ENCODE peak calls at places on chromosome 6, in five cellular contexts. Q is lung, K is heart right ventricle, L is endothelial cell, H is tibial artery. A is an unnamed sample.

GRCh38 chr6:162706236-162706635 is 21.3 kb downstream of the PRKN start:
- DNase-seq in L (no peak), Q (no peak), H (peak; percentile 57), K (peak; percentile 87), A (no peak)

GRCh38 chr6:82013561-82014275 is 233.8 kb downstream of the IBTK start:
- DNase-seq in Q (no peak), L (no peak), K (peak; percentile 20), H (no peak), A (no peak)

GRCh38 chr6:121485359-121485809 is 49.9 kb downstream of the GJA1 start:
- DNase-seq in H (no peak), Q (no peak), L (no peak), K (no peak), A (no peak)

GRCh38 chr6:170284866-170285469 is 5.9 kb downstream of the DLL1 start:
- DNase-seq in L (no peak), Q (no peak), K (no peak), H (no peak), A (no peak)

GRCh38 chr6:125197795-125198269 is 44.3 kb downstream of the TPD52L1 start:
- DNase-seq in H (peak; percentile 77), L (peak; percentile 13), Q (peak; percentile 81), K (peak; percentile 71), A (no peak)

GRCh38 chr6:108260126-108260808 is 573 bp downstream of the SNX3 start:
- DNase-seq in H (peak; percentile 43), K (peak; percentile 32), L (no peak), Q (no peak), A (peak; percentile 72)

GRCh38 chr6:27468334-27468733 is 4.6 kb downstream of the ZNF184 start:
- DNase-seq in Q (no peak), L (no peak), K (no peak), H (no peak), A (no peak)

GRCh38 chr6:15017251-15017650 is 228.6 kb upstream of the JARID2 start:
- DNase-seq in L (no peak), H (no peak), K (peak; percentile 36), Q (no peak), A (peak; percentile 21)

GRCh38 chr6:159038914-159039884 is 5.6 kb downstream of the TAGAP start:
- DNase-seq in H (no peak), Q (no peak), L (no peak), K (no peak), A (peak; percentile 91)

GRCh38 chr6:128463942-128464341 is 56.5 kb downstream of the PTPRK start:
- DNase-seq in Q (no peak), K (no peak), H (no peak), L (no peak), A (no peak)

GRCh38 chr6:157760589-157761330 is 62.3 kb upstream of the SNX9 start:
- DNase-seq in L (no peak), K (no peak), H (no peak), Q (no peak), A (no peak)

GRCh38 chr6:12403201-12403826 is 113.2 kb downstream of the EDN1 start:
- DNase-seq in K (no peak), H (no peak), Q (no peak), L (no peak), A (no peak)

GRCh38 chr6:115544765-115545409 is 515.8 kb downstream of the FRK start:
- DNase-seq in K (no peak), Q (no peak), H (no peak), L (no peak), A (no peak)

GRCh38 chr6:119620846-119621570 is 271.4 kb upstream of the MAN1A1 start:
- DNase-seq in Q (no peak), H (no peak), L (no peak), K (no peak), A (no peak)

GRCh38 chr6:42502127-42502526 is 50.4 kb upstream of the TRERF1 start:
- DNase-seq in K (no peak), H (no peak), Q (no peak), L (no peak), A (no peak)

DNA sequence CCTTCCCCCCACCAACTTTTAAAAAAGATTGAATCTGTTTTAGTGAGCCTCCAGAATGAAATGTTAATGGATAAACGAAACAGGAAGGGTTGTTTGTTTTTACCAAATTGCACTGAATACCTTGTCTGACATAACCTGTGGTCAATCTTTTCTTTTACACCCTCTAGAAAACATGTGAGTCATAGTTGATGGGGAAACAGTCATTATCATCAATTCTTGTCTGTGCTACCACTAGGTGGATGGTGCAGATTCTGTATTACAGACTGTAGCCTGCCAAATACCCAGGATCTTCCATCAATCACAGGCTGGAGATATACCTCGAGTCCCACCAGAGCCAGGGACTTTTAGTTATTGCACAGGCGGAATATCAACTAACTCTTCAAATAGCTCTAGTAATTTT is 29.5 kb upstream of the PKIB start:
- DNase-seq in K (no peak), L (no peak), Q (no peak), H (no peak), A (no peak)
- TF ChIP-seq CTCF in K (no peak), L (no peak), Q (no peak), H (no peak), A (no peak)

DNA sequence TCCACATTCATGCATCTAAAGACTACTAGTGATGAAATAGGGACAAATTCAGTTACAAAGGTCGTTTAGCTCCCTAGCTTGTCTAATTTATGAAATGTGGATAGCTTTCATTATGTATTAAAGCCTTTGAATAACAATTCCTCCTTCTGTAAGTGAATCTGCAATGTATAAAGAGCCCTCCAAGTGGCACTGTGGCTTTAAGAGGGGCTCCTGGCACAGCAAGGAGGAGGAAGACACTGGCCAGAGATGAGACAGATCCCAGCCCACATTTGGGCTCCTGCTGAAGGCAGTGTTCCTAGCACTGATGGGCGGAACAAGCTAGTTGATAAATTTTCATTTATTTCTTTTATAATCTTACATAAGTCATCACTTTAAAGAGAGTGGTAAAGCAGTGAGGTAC is 17.6 kb upstream of the FUCA2 start:
- DNase-seq in H (no peak), K (no peak), L (no peak), Q (no peak), A (peak; percentile 17)
- TF ChIP-seq CTCF in H (no peak), K (no peak), L (no peak), Q (no peak), A (no peak)

GRCh38 chr6:62283828-62284411 is 2.1 kb downstream of the KHDRBS2 start:
- DNase-seq in H (no peak), K (peak; percentile 4), L (peak; percentile 36), Q (no peak), A (peak; percentile 31)
- TF ChIP-seq CTCF in H (peak; percentile 30), K (peak; percentile 35), L (peak; percentile 78), Q (peak; percentile 24), A (peak; percentile 40)

GRCh38 chr6:31074406-31074805 is 38.0 kb downstream of the C6orf15 start:
- DNase-seq in K (no peak), Q (no peak), L (no peak), H (no peak), A (no peak)

GRCh38 chr6:31067881-31068737 is 44.3 kb downstream of the C6orf15 start:
- DNase-seq in K (no peak), Q (no peak), H (no peak), L (no peak), A (no peak)

GRCh38 chr6:31075528-31075927 is 36.8 kb downstream of the C6orf15 start:
- DNase-seq in Q (no peak), K (no peak), L (no peak), H (no peak), A (no peak)

GRCh38 chr6:31068738-31069340 is 43.5 kb downstream of the C6orf15 start:
- DNase-seq in K (peak; percentile 81), Q (peak; percentile 81), H (peak; percentile 80), L (peak; percentile 68), A (peak; percentile 83)

GRCh38 chr6:31070711-31071197 is 41.6 kb downstream of the C6orf15 start:
- DNase-seq in K (peak; percentile 36), L (peak; percentile 26), H (no peak), Q (no peak), A (peak; percentile 34)
- TF ChIP-seq CTCF in K (peak; percentile 62), L (no peak), H (no peak), Q (no peak), A (peak; percentile 31)

DNA sequence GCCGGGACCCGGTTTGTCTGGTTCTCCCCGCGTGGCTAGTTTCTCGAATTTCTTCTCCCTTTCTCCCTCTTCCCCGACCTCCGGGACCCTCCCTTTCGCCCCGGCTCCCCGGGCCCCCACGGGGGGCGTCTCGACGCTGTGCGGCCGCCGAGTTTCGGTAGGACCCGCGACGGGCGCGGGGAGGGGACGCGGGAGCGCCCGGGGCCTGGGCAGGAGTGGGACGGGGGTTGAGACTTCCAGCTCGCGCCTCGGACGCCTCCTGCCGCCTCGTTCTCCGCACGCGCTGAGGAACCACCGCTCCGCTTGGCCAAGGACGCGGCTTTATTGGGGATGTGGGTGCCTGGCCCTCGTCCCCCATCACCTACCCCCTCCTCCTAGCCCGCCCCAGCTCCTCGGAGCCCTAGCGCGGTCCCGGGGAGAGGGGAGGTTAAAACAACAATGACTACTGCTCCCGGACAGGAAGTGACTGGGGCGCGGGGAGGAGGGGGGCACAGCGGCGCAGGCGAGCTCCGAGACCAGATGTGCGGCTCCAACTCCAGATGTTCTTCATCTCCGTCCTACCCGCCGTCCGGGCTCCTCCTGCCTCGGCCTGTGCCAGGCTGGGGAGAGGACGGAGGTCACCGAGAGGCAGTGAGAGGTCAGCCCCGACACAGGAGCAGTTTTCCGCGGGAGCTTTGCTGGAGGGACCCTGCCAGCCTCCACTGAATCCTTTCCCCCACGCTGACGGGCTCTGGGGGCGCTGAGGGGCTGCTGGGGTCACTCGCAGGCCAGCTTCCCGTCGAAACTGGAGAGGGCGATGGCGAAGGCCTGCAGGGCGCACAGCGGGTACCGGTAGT is 910 bp upstream of the TEAD3 start:
- DNase-seq in L (peak; percentile 46), Q (peak; percentile 65), H (peak; percentile 52), K (peak; percentile 82), A (no peak)
- TF ChIP-seq CTCF in L (no peak), Q (no peak), H (no peak), K (no peak), A (no peak)

GRCh38 chr6:150883521-150883920 is 18.0 kb downstream of the MTHFD1L start:
- DNase-seq in H (no peak), Q (no peak), L (no peak), K (no peak), A (no peak)

GRCh38 chr6:150891886-150892485 is 26.5 kb downstream of the MTHFD1L start:
- DNase-seq in K (peak; percentile 79), L (peak; percentile 76), H (peak; percentile 74), Q (peak; percentile 58), A (peak; percentile 79)

GRCh38 chr6:150890346-150890745 is 24.8 kb downstream of the MTHFD1L start:
- DNase-seq in L (no peak), K (no peak), Q (no peak), H (no peak), A (no peak)

GRCh38 chr6:150886155-150886554 is 20.7 kb downstream of the MTHFD1L start:
- DNase-seq in Q (no peak), K (no peak), L (no peak), H (no peak), A (no peak)

GRCh38 chr6:150887978-150888563 is 22.6 kb downstream of the MTHFD1L start:
- DNase-seq in Q (no peak), L (no peak), K (no peak), H (no peak), A (peak; percentile 44)
- TF ChIP-seq CTCF in Q (no peak), L (no peak), K (no peak), H (no peak), A (no peak)